ENCODE peak calls at places on chromosomes 5 and 9, in four cellular contexts. L is right lobe of liver, S is MM.1S, W is cardiac muscle cell. E is an unnamed sample.

GRCh38 chr5:56607074-56607473 is 208.3 kb upstream of the MAP3K1 start:
- DNase-seq in L (no peak), S (no peak), W (no peak), E (no peak)

GRCh38 chr9:5635390-5635789 is 6.5 kb downstream of the RIC1 start:
- DNase-seq in L (no peak), S (no peak), W (no peak), E (no peak)

GRCh38 chr5:35902032-35902681 is 36.3 kb downstream of the CAPSL start:
- DNase-seq in L (no peak), S (no peak), W (no peak), E (no peak)

GRCh38 chr5:6829150-6829784 is 116.0 kb downstream of the TENT4A start:
- DNase-seq in L (no peak), S (peak; percentile 58), W (no peak), E (peak; percentile 60)

GRCh38 chr5:59845733-59846132 is 47.8 kb downstream of the PDE4D start:
- DNase-seq in L (no peak), S (no peak), W (no peak), E (no peak)

GRCh38 chr5:139296198-139296597 is 2.7 kb downstream of the MATR3 start:
- DNase-seq in L (no peak), S (no peak), W (no peak), E (no peak)

GRCh38 chr5:23139338-23140171 is 286.4 kb upstream of the CDH12 start:
- DNase-seq in L (no peak), S (peak; percentile 41), W (peak; percentile 50), E (no peak)

GRCh38 chr9:69027355-69028097 is 8.0 kb upstream of the FXN start:
- DNase-seq in L (no peak), S (peak; percentile 74), W (peak; percentile 73), E (no peak)

GRCh38 chr5:43208658-43209057 is 16.6 kb downstream of the NIM1K start:
- DNase-seq in L (no peak), S (no peak), W (no peak), E (no peak)

GRCh38 chr9:8589476-8589875 is 789.9 kb upstream of the DMAC1 start:
- DNase-seq in L (no peak), S (no peak), W (no peak), E (no peak)

GRCh38 chr5:17203329-17204132 is 13.9 kb upstream of the BASP1 start:
- DNase-seq in L (no peak), S (peak; percentile 65), W (peak; percentile 73), E (no peak)

GRCh38 chr5:142357469-142358090 is 32.8 kb upstream of the SPRY4 start:
- DNase-seq in L (no peak), S (no peak), W (no peak), E (no peak)

GRCh38 chr9:105278751-105279150 is 34.3 kb downstream of the SLC44A1 start:
- DNase-seq in L (no peak), S (no peak), W (no peak), E (no peak)

GRCh38 chr9:133331641-133332380 is 4.2 kb downstream of the SURF6 start:
- DNase-seq in L (peak; percentile 49), S (no peak), W (no peak), E (no peak)

DNA sequence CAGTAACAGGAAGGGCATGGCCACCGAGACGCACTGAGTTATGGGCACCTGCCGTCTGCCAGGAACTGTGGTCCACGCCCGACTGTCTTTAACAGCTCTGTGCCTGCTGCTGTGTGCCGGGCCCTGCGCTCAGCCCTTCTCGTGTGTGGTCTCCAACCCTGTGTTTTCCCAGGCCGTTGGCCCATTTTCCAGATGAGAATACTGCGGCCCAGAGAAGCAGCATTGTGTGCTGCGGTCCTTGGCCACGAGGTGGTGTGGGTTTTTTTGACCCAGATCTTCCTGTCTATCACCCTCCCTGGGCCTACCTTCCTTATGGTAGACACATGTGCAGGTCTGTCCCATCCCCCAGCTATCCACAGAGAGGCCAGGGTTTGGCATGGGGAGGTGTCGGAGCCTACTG is 47.0 kb downstream of the RXRA start:
- DNase-seq in L (no peak), S (no peak), W (no peak), E (no peak)
- H3K4me1 ChIP-seq in L (peaks cover 30% of the 10 kb centered on the region), S (no peaks in the 10 kb centered on the region), W (peaks cover 13% of the 10 kb centered on the region), E (peaks cover 95% of the 10 kb centered on the region)

GRCh38 chr9:127913682-127914081 is 3.2 kb downstream of the ST6GALNAC4 start:
- DNase-seq in L (no peak), S (no peak), W (no peak), E (no peak)
- H3K4me1 ChIP-seq in L (peaks cover 4% of the 10 kb centered on the region), S (peaks cover 48% of the 10 kb centered on the region), W (peaks cover 11% of the 10 kb centered on the region), E (peaks cover 32% of the 10 kb centered on the region)

DNA sequence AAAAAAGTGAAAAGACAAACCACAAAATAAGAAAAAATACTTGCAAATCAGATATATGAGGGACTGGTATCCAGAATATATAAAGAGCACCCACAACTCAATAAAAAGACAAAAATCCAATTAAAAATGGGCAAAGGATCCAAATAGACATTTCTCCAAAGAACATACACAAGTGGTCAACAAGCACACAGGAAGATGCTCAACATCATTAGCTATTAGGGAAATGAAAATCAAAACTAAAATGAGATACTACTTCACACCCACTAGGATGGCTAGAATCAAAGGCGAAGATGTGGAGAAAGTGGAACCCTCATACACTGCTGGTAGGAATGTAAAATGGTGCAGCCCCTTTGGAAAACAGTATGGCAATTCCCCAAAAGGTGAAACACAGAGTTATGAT is 21.1 kb upstream of the DPM2 start:
- DNase-seq in L (no peak), S (no peak), W (no peak), E (no peak)
- H3K4me1 ChIP-seq in L (peaks cover 12% of the 10 kb centered on the region), S (peaks cover 13% of the 10 kb centered on the region), W (peaks cover 20% of the 10 kb centered on the region), E (peaks cover 68% of the 10 kb centered on the region)

DNA sequence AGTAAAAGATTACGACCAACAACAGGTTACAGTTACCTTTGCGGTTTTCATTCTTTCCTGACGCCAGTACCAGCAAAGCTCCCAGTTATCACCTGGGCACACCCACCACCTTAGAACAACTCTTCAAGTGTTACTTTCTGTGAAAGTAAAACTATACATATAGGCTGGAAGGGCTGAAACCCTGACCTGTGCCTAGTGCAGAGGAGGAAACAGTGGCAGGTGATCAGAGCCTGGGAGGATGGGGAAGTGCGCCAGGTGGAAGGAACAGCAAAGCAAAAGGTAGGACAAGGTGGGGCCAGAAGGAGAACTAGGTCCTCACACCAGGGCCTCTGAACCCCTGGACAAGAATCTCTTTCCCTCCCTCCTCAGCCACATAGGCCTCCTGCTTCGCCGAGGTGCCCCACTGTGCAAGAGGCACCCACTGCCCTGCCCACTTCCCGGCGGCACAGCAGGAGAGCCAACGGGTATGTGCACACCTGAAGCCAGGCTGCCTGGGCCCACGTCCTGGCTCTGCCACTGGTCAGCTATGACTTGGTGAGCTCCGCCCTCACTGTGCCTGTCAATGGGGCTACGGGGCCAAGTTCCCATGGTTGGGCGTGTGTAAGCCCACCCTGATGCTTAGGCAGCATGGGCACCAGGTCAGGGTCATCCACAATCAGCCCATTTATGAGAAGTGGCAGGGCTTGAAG is 26.9 kb downstream of the BICD2 start:
- DNase-seq in L (no peak), S (peak; percentile 78), W (no peak), E (no peak)
- H3K4me1 ChIP-seq in L (no peaks in the 10 kb centered on the region), S (peaks cover 56% of the 10 kb centered on the region), W (peaks cover 12% of the 10 kb centered on the region), E (peaks cover 75% of the 10 kb centered on the region)

DNA sequence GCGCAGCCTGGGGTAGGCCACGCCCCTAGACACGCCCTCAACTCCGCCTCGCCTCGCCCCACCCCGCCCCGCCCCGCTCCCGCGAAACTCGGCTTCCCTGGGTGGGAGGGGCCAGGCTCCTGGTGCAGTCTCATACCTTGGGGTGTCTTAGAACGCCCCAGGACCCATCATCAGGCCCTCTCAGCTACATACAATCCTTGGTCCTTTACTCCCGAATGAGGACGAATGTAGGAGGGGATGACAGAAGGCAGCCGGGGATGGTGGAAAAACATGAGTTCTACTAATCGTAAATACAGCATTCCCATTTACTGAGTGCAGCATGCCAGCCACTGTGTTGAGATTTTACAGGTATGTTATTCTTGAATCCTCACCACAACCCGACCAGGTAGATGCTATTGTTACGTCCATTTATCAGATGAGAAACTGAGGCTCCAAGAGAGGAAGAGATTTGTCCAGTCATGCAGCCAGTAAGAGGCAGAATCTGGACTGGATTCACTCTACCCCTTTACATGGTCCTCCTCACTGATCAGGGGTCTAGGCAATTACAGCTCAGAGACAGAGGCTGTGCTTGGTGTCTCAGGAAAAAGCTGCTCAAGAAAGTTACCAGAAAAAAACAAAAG is 6.8 kb downstream of the SH2D3C start:
- DNase-seq in L (no peak), S (no peak), W (no peak), E (no peak)
- H3K4me1 ChIP-seq in L (no peaks in the 10 kb centered on the region), S (peaks cover 23% of the 10 kb centered on the region), W (no peaks in the 10 kb centered on the region), E (peaks cover 27% of the 10 kb centered on the region)

DNA sequence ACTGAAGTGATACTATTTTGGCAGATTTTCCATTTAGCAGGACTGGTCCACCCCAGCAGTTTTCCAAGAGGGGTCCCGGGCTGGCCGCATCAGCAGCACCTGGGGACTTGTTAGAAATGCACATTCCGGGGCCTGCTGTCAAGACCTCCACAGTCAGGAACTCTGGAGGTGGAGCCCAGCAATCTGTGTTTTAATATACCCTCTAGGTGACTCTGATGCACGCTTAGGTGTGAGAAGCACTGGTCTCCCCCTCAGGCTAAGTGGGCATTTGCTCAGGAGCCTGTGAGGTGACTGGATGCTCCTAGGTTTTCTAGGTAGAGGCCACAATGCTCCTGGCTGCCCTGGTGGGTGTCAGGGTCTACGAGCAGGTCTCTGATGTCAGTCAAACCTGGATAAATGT is 81.7 kb downstream of the DCP2 start:
- DNase-seq in L (no peak), S (no peak), W (no peak), E (no peak)
- H3K4me1 ChIP-seq in L (no peaks in the 10 kb centered on the region), S (peaks cover 33% of the 10 kb centered on the region), W (peaks cover 9% of the 10 kb centered on the region), E (peaks cover 21% of the 10 kb centered on the region)

DNA sequence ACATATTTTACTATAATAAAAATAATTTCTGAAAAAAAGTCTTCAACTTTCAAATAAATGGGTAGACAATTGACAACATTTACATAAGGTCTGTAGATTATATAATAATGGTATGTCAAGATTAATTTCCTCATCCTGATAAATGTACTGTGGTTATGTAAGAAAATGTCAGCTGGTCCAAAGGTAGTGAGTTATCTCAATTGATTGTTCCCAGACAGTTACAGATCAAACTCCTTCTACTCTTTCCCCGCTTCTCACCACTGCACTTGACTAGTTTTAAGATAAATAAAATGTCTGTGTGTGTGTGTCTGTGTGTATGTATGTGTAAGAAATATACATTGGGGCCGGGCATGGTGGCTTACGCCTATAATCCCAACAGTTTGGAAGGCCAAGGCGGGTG is 16.4 kb upstream of the MARCHF6 start:
- DNase-seq in L (no peak), S (no peak), W (no peak), E (no peak)
- H3K4me1 ChIP-seq in L (no peaks in the 10 kb centered on the region), S (no peaks in the 10 kb centered on the region), W (peaks cover 3% of the 10 kb centered on the region), E (peaks cover 26% of the 10 kb centered on the region)

DNA sequence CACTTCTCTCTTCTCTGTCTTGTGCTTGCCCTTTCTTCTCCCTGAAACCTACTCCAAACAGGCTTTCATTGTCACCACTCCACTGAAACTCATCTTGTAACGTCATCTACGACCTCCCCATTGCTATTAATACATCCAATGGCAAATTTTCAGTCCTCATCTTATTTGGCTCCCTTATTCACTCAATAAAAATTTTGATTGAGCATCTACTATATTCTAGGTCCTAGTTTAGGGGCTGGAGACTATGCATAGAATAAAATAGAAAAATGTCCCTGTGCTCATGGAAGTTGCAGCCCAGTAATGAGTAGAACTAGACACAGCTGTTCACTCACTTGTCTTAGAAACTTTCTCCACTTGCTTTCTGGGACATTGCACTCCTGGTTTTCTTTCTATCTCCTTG is 24.9 kb upstream of the FSTL4 start:
- DNase-seq in L (no peak), S (no peak), W (no peak), E (no peak)
- H3K4me1 ChIP-seq in L (no peaks in the 10 kb centered on the region), S (no peaks in the 10 kb centered on the region), W (no peaks in the 10 kb centered on the region), E (no peaks in the 10 kb centered on the region)